ENCODE peak calls at places on chromosomes 4 and X, in ten cellular contexts. B, C, Y, T, H, F, P, L, O and K are unnamed samples. For H3K36me3 and H3K27me3, the result is how much of the 10 kb centered on the place peaks cover.

GRCh38 chr4:7462509-7462971 is 27.8 kb upstream of the PSAPL1 start:
- DNase-seq in F (peak), L (peak), H (peak), T (no peak), C (peak), O (no peak), Y (no peak), B (no peak), P (peak), K (no peak)

GRCh38 chrX:105645667-105646354 is 176.5 kb upstream of the NRK start:
- DNase-seq in F (peak), Y (no peak), P (no peak), C (peak), L (no peak), H (no peak), O (no peak), T (no peak), B (no peak), K (no peak)

GRCh38 chr4:75653845-75654503 is 19.2 kb downstream of the G3BP2 start:
- DNase-seq in L (no peak), H (no peak), P (no peak), O (no peak), B (no peak), F (peak), Y (no peak), T (no peak), C (no peak), K (no peak)

GRCh38 chr4:31343058-31343457 is 622.9 kb downstream of the PCDH7 start:
- DNase-seq in L (no peak), P (no peak), H (peak), F (no peak), C (no peak), Y (no peak), O (no peak), T (no peak), B (no peak), K (no peak)

GRCh38 chr4:21652508-21653108 is 296.0 kb downstream of the KCNIP4 start:
- DNase-seq in O (no peak), F (no peak), P (no peak), T (no peak), Y (no peak), B (no peak), C (no peak), L (no peak), H (no peak), K (no peak)

GRCh38 chr4:5048721-5049120 is 2.6 kb upstream of the STK32B start:
- DNase-seq in L (no peak), H (no peak), C (no peak), F (no peak), B (no peak), Y (no peak), T (no peak), P (no peak), O (no peak), K (no peak)

GRCh38 chr4:17232575-17233253 is 279.2 kb downstream of the QDPR start:
- DNase-seq in Y (no peak), O (no peak), F (peak), C (peak), T (no peak), H (no peak), B (peak), L (peak), P (peak), K (no peak)

GRCh38 chr4:71669291-71669690 is 114.6 kb downstream of the GC start:
- DNase-seq in F (no peak), B (no peak), O (no peak), P (no peak), L (no peak), H (no peak), C (no peak), Y (no peak), T (no peak), K (no peak)

GRCh38 chr4:11160288-11160687 is 268.4 kb downstream of the HS3ST1 start:
- DNase-seq in L (no peak), B (no peak), F (peak), P (no peak), H (no peak), O (no peak), C (no peak), T (no peak), Y (no peak), K (no peak)

GRCh38 chr4:112523764-112524505 is 8.0 kb upstream of the NEUROG2 start:
- DNase-seq in B (no peak), P (peak), T (peak), L (no peak), F (no peak), C (peak), Y (peak), O (peak), H (peak), K (peak)

GRCh38 chr4:65126200-65126599 is 544.1 kb downstream of the EPHA5 start:
- DNase-seq in H (no peak), O (no peak), T (no peak), L (no peak), B (no peak), F (no peak), C (no peak), Y (peak), P (no peak), K (no peak)

GRCh38 chr4:151246742-151247141 is 30.2 kb upstream of the PRSS48 start:
- DNase-seq in H (no peak), B (no peak), C (no peak), Y (no peak), P (no peak), O (no peak), L (no peak), F (no peak), T (no peak), K (no peak)

GRCh38 chrX:68079961-68080360 is 353.3 kb downstream of the OPHN1 start:
- DNase-seq in F (no peak), B (no peak), O (no peak), H (no peak), P (no peak), C (no peak), T (no peak), Y (no peak), L (no peak), K (no peak)

GRCh38 chr4:82886145-82886942 is 4.6 kb downstream of the SEC31A start:
- DNase-seq in B (no peak), T (no peak), Y (no peak), P (no peak), H (no peak), L (no peak), F (no peak), C (no peak), O (no peak), K (no peak)

GRCh38 chr4:187387709-187388108 is 607.9 kb upstream of the ZFP42 start:
- DNase-seq in F (peak), T (no peak), Y (no peak), H (no peak), P (no peak), C (peak), L (no peak), B (no peak), O (no peak), K (no peak)

GRCh38 chr4:56435001-56435747 is at the start of gene PPAT:
- DNase-seq in O (peak), C (peak), L (peak), B (peak), Y (peak), F (peak), T (peak), H (peak), P (peak), K (peak)

GRCh38 chr4:111136438-111136837 is 513.6 kb upstream of the PITX2 start:
- DNase-seq in P (no peak), L (no peak), O (no peak), C (no peak), H (no peak), B (no peak), T (no peak), F (peak), Y (no peak), K (no peak)

GRCh38 chr4:81663368-81663767 is 191.7 kb upstream of the RASGEF1B start:
- DNase-seq in L (no peak), O (no peak), C (no peak), H (no peak), B (no peak), Y (no peak), P (no peak), F (no peak), T (no peak), K (no peak)

GRCh38 chrX:154731881-154732280 is 19.0 kb downstream of the GAB3 start:
- DNase-seq in O (no peak), F (no peak), H (no peak), C (no peak), P (no peak), L (no peak), T (no peak), B (no peak), Y (no peak), K (no peak)

GRCh38 chr4:87543835-87544461 is 14.8 kb upstream of the SPARCL1 start:
- DNase-seq in C (peak), B (no peak), H (no peak), T (no peak), P (no peak), F (peak), O (no peak), Y (peak), L (peak), K (no peak)

GRCh38 chrX:123436512-123436911 is 252.4 kb downstream of the GRIA3 start:
- DNase-seq in C (no peak), Y (no peak), L (no peak), B (no peak), F (no peak), T (no peak), H (no peak), O (no peak), P (no peak), K (no peak)

GRCh38 chr4:73661646-73662119 is 41.4 kb upstream of the RASSF6 start:
- DNase-seq in B (no peak), T (no peak), L (no peak), O (no peak), F (peak), H (no peak), P (no peak), C (peak), Y (no peak), K (no peak)

GRCh38 chr4:26420903-26421302 is 69.4 kb downstream of the CCKAR start:
- DNase-seq in Y (no peak), H (no peak), C (peak), F (peak), L (no peak), O (no peak), P (no peak), T (no peak), B (no peak), K (no peak)
- H3K36me3 ChIP-seq in Y (under half), H (half or more), C (half or more), F (under half), L (under half), O (half or more), P (under half), T (under half), B (under half), K (under half)

GRCh38 chr4:8745828-8746225 is 125.8 kb downstream of the HMX1 start:
- DNase-seq in B (peak), Y (no peak), C (no peak), F (no peak), P (no peak), O (peak), T (peak), L (no peak), H (no peak), K (no peak)
- H3K27me3 ChIP-seq in B (under half), Y (half or more), C (under half), F (under half), P (under half), O (under half), T (under half), L (under half), H (under half), K (under half)

GRCh38 chr4:99845179-99845578 is 28.6 kb downstream of the DAPP1 start:
- DNase-seq in Y (no peak), C (no peak), P (no peak), F (no peak), B (no peak), L (no peak), H (no peak), O (no peak), T (no peak), K (no peak)
- H3K36me3 ChIP-seq in Y (under half), C (under half), P (under half), F (under half), B (under half), L (under half), H (under half), O (under half), T (under half), K (under half)

GRCh38 chrX:130053236-130053635 is 57.1 kb downstream of the ELF4 start:
- DNase-seq in L (no peak), B (no peak), O (no peak), T (no peak), C (no peak), Y (no peak), F (no peak), P (no peak), H (no peak), K (no peak)

GRCh38 chrX:130055103-130055502 is 55.2 kb downstream of the ELF4 start:
- DNase-seq in L (no peak), P (no peak), H (no peak), Y (no peak), O (no peak), C (peak), T (peak), F (peak), B (no peak), K (no peak)

GRCh38 chrX:130057209-130057608 is 53.1 kb downstream of the ELF4 start:
- DNase-seq in Y (no peak), T (no peak), P (no peak), H (no peak), L (no peak), B (no peak), C (no peak), O (no peak), F (no peak), K (no peak)

GRCh38 chrX:130058667-130059066 is 51.6 kb downstream of the ELF4 start:
- DNase-seq in T (no peak), C (no peak), Y (no peak), L (no peak), H (no peak), F (no peak), P (no peak), O (no peak), B (peak), K (no peak)

GRCh38 chrX:130055899-130056298 is 54.4 kb downstream of the ELF4 start:
- DNase-seq in F (no peak), O (no peak), T (no peak), P (no peak), Y (no peak), B (no peak), H (no peak), C (no peak), L (no peak), K (no peak)
- H3K27me3 ChIP-seq in F (under half), O (under half), T (under half), P (under half), Y (under half), B (under half), H (under half), C (under half), L (under half), K (under half)

DNA sequence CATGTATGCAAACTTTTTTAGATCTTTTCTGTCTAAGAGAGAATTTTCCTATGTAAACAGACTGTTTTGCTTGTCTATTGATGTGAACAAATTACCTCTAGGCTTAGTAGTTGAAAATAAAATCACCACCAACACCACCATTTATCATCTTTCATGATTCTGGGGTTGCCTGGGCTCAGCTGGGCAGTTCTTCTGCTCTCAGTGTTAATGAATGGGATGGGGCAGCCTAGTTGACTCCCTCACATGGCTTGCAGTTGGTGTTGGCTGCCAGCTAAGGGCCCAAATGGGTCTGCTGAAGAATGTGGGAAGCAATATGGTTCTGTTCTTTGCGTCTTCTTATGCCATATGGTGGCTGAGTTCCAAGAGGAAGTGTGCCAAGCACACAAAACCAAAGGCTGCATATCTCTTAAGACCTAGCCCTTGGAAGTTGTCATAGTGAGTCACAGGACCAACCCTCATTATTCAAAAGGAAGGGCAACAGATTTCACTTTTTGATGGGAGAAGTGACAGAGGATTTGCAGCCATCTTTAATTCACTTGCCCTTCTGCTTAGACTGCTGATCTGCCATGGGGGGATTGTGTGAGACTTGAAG is 17.9 kb downstream of the REELD1 start:
- DNase-seq in B (no peak), T (no peak), H (no peak), F (no peak), C (no peak), P (peak), O (no peak), Y (no peak), L (no peak), K (no peak)
- H3K36me3 ChIP-seq in B (under half), T (under half), H (under half), F (under half), C (under half), P (under half), O (under half), Y (under half), L (under half), K (under half)

DNA sequence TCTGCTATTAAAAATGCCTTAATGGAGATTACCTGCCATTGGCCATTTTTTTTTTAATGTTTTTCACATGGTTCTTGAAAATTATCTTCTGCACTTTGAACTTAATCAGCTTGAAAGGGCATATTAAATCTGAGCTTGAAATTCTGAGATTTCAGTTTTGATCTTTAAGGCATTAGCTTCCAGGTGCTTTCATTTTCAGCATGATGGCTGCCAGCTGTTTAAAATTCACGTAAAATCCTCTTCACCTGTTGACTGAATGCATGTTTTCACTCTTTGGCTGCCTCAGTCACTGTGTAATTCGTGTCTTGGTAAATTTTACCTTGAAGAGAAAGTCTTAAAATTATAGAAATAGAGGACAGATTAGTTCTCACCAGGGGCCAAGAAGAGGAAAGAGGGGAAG is 39.6 kb downstream of the SMAD1 start:
- DNase-seq in T (no peak), C (no peak), Y (peak), B (no peak), P (no peak), F (no peak), L (no peak), O (no peak), H (no peak), K (no peak)
- H3K27me3 ChIP-seq in T (under half), C (under half), Y (under half), B (under half), P (under half), F (under half), L (under half), O (under half), H (under half), K (under half)